ENCODE peak calls at places on chromosomes 5 and 9, in ten cellular contexts. One of them, this sample, is unnamed.

GRCh38 chr5:32290922-32291321 is 21.8 kb downstream of the MTMR12 start:
- DNase-seq in OCI-LY7: no peak
- DNase-seq in brain microvascular endothelial cell: no peak
- DNase-seq in fibroblast of villous mesenchyme: no peak
- DNase-seq in HCT116: no peak
- DNase-seq in endodermal cell: no peak
- DNase-seq in dorsolateral prefrontal cortex: no peak
- DNase-seq in cardiac fibroblast: no peak
- DNase-seq in RWPE1: no peak
- DNase-seq in IMR-90: no peak
- DNase-seq in this sample: no peak

GRCh38 chr5:169856571-169856970 is 123.7 kb downstream of the INSYN2B start:
- DNase-seq in RWPE1: peak; percentile 44
- DNase-seq in OCI-LY7: no peak
- DNase-seq in cardiac fibroblast: peak; percentile 79
- DNase-seq in endodermal cell: no peak
- DNase-seq in dorsolateral prefrontal cortex: no peak
- DNase-seq in HCT116: no peak
- DNase-seq in brain microvascular endothelial cell: peak; percentile 89
- DNase-seq in fibroblast of villous mesenchyme: peak; percentile 74
- DNase-seq in IMR-90: peak; percentile 95
- DNase-seq in this sample: no peak

GRCh38 chr5:154103223-154103622 is 64.5 kb downstream of the MFAP3 start:
- DNase-seq in fibroblast of villous mesenchyme: no peak
- DNase-seq in OCI-LY7: peak; percentile 8
- DNase-seq in RWPE1: no peak
- DNase-seq in brain microvascular endothelial cell: no peak
- DNase-seq in IMR-90: no peak
- DNase-seq in cardiac fibroblast: no peak
- DNase-seq in endodermal cell: peak; percentile 58
- DNase-seq in HCT116: no peak
- DNase-seq in dorsolateral prefrontal cortex: peak; percentile 60
- DNase-seq in this sample: no peak

GRCh38 chr9:113042884-113043657 is 13.5 kb downstream of the ZFP37 start:
- DNase-seq in HCT116: no peak
- DNase-seq in dorsolateral prefrontal cortex: no peak
- DNase-seq in RWPE1: no peak
- DNase-seq in cardiac fibroblast: no peak
- DNase-seq in endodermal cell: no peak
- DNase-seq in OCI-LY7: no peak
- DNase-seq in IMR-90: no peak
- DNase-seq in fibroblast of villous mesenchyme: peak; percentile 1
- DNase-seq in brain microvascular endothelial cell: no peak
- DNase-seq in this sample: no peak

GRCh38 chr5:74083096-74083495 is 457.1 kb downstream of the ARHGEF28 start:
- DNase-seq in dorsolateral prefrontal cortex: no peak
- DNase-seq in IMR-90: no peak
- DNase-seq in fibroblast of villous mesenchyme: no peak
- DNase-seq in OCI-LY7: no peak
- DNase-seq in endodermal cell: no peak
- DNase-seq in HCT116: no peak
- DNase-seq in cardiac fibroblast: no peak
- DNase-seq in RWPE1: no peak
- DNase-seq in brain microvascular endothelial cell: no peak
- DNase-seq in this sample: no peak

GRCh38 chr9:32350682-32351081 is 33.8 kb upstream of the ACO1 start:
- DNase-seq in HCT116: peak; percentile 10
- DNase-seq in dorsolateral prefrontal cortex: no peak
- DNase-seq in endodermal cell: no peak
- DNase-seq in RWPE1: peak; percentile 11
- DNase-seq in OCI-LY7: peak; percentile 18
- DNase-seq in brain microvascular endothelial cell: no peak
- DNase-seq in cardiac fibroblast: peak; percentile 50
- DNase-seq in fibroblast of villous mesenchyme: peak; percentile 36
- DNase-seq in IMR-90: peak; percentile 17
- DNase-seq in this sample: no peak

GRCh38 chr9:34550681-34551270 is 28.0 kb upstream of the ENHO start:
- DNase-seq in HCT116: no peak
- DNase-seq in OCI-LY7: no peak
- DNase-seq in cardiac fibroblast: no peak
- DNase-seq in IMR-90: no peak
- DNase-seq in dorsolateral prefrontal cortex: no peak
- DNase-seq in fibroblast of villous mesenchyme: no peak
- DNase-seq in RWPE1: no peak
- DNase-seq in endodermal cell: peak; percentile 37
- DNase-seq in brain microvascular endothelial cell: no peak
- DNase-seq in this sample: no peak

GRCh38 chr9:3769646-3770045 is 243.8 kb upstream of the RFX3 start:
- DNase-seq in brain microvascular endothelial cell: no peak
- DNase-seq in dorsolateral prefrontal cortex: no peak
- DNase-seq in IMR-90: no peak
- DNase-seq in endodermal cell: peak; percentile 63
- DNase-seq in cardiac fibroblast: no peak
- DNase-seq in fibroblast of villous mesenchyme: peak; percentile 34
- DNase-seq in RWPE1: no peak
- DNase-seq in HCT116: no peak
- DNase-seq in OCI-LY7: no peak
- DNase-seq in this sample: no peak

GRCh38 chr5:76082790-76083554 is at the start of gene SV2C:
- DNase-seq in brain microvascular endothelial cell: no peak
- DNase-seq in IMR-90: no peak
- DNase-seq in fibroblast of villous mesenchyme: no peak
- DNase-seq in OCI-LY7: no peak
- DNase-seq in RWPE1: no peak
- DNase-seq in endodermal cell: peak; percentile 80
- DNase-seq in cardiac fibroblast: peak; percentile 1
- DNase-seq in HCT116: no peak
- DNase-seq in dorsolateral prefrontal cortex: peak; percentile 44
- DNase-seq in this sample: peak; percentile 55
- TF ChIP-seq CTCF in brain microvascular endothelial cell: no peak
- TF ChIP-seq CTCF in IMR-90: no peak
- TF ChIP-seq CTCF in fibroblast of villous mesenchyme: no peak
- TF ChIP-seq CTCF in OCI-LY7: no peak
- TF ChIP-seq CTCF in RWPE1: no peak
- TF ChIP-seq CTCF in endodermal cell: no peak
- TF ChIP-seq CTCF in cardiac fibroblast: no peak
- TF ChIP-seq CTCF in HCT116: no peak
- TF ChIP-seq CTCF in dorsolateral prefrontal cortex: no peak
- TF ChIP-seq CTCF in this sample: no peak

GRCh38 chr9:94952553-94953373 is 226.3 kb downstream of the AOPEP start:
- DNase-seq in brain microvascular endothelial cell: no peak
- DNase-seq in RWPE1: peak; percentile 90
- DNase-seq in OCI-LY7: peak; percentile 11
- DNase-seq in cardiac fibroblast: peak; percentile 75
- DNase-seq in endodermal cell: peak; percentile 32
- DNase-seq in fibroblast of villous mesenchyme: peak; percentile 49
- DNase-seq in HCT116: no peak
- DNase-seq in dorsolateral prefrontal cortex: no peak
- DNase-seq in IMR-90: no peak
- DNase-seq in this sample: peak; percentile 32

GRCh38 chr9:94950733-94951590 is 224.5 kb downstream of the AOPEP start:
- DNase-seq in endodermal cell: peak; percentile 46
- DNase-seq in cardiac fibroblast: peak; percentile 64
- DNase-seq in HCT116: no peak
- DNase-seq in fibroblast of villous mesenchyme: no peak
- DNase-seq in OCI-LY7: no peak
- DNase-seq in dorsolateral prefrontal cortex: no peak
- DNase-seq in RWPE1: no peak
- DNase-seq in brain microvascular endothelial cell: no peak
- DNase-seq in IMR-90: peak; percentile 20
- DNase-seq in this sample: no peak

GRCh38 chr9:94949330-94949729 is 222.8 kb downstream of the AOPEP start:
- DNase-seq in brain microvascular endothelial cell: no peak
- DNase-seq in OCI-LY7: no peak
- DNase-seq in IMR-90: no peak
- DNase-seq in dorsolateral prefrontal cortex: no peak
- DNase-seq in endodermal cell: peak; percentile 70
- DNase-seq in fibroblast of villous mesenchyme: no peak
- DNase-seq in HCT116: no peak
- DNase-seq in RWPE1: no peak
- DNase-seq in cardiac fibroblast: no peak
- DNase-seq in this sample: no peak

GRCh38 chr9:94950040-94950732 is 223.7 kb downstream of the AOPEP start:
- DNase-seq in fibroblast of villous mesenchyme: no peak
- DNase-seq in cardiac fibroblast: no peak
- DNase-seq in brain microvascular endothelial cell: no peak
- DNase-seq in endodermal cell: no peak
- DNase-seq in RWPE1: no peak
- DNase-seq in HCT116: no peak
- DNase-seq in IMR-90: no peak
- DNase-seq in dorsolateral prefrontal cortex: no peak
- DNase-seq in OCI-LY7: no peak
- DNase-seq in this sample: no peak

DNA sequence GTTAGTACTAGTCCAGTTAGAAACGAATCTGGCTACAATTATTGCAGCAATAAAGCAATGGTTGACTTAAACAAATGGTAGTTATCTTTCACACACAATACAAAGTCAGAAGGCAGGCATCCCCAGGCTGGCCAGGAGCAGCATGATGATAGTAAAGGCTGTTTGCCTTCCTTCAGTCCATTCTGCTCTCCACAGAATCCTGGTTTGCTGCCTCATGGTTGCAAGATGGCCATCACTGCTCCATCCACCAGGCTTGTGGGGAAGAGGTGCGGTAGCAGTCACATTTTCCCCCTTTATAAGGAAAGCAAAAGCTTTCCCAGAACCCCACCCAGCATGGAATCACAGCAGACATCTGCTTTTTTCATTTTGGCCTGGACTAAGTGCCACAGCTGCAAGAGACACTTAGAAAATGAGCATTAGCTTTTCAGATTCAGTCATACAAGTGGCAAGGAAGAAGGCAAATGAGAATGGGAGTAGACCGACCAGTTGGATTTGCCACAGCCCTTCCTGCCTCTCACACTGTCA is 225.2 kb downstream of the AOPEP start:
- DNase-seq in HCT116: no peak
- DNase-seq in dorsolateral prefrontal cortex: no peak
- DNase-seq in OCI-LY7: no peak
- DNase-seq in RWPE1: no peak
- DNase-seq in cardiac fibroblast: no peak
- DNase-seq in brain microvascular endothelial cell: no peak
- DNase-seq in endodermal cell: no peak
- DNase-seq in IMR-90: no peak
- DNase-seq in fibroblast of villous mesenchyme: no peak
- DNase-seq in this sample: no peak
- TF ChIP-seq CTCF in HCT116: no peak
- TF ChIP-seq CTCF in dorsolateral prefrontal cortex: no peak
- TF ChIP-seq CTCF in OCI-LY7: no peak
- TF ChIP-seq CTCF in RWPE1: no peak
- TF ChIP-seq CTCF in cardiac fibroblast: no peak
- TF ChIP-seq CTCF in brain microvascular endothelial cell: no peak
- TF ChIP-seq CTCF in endodermal cell: no peak
- TF ChIP-seq CTCF in IMR-90: no peak
- TF ChIP-seq CTCF in fibroblast of villous mesenchyme: no peak
- TF ChIP-seq CTCF in this sample: no peak

DNA sequence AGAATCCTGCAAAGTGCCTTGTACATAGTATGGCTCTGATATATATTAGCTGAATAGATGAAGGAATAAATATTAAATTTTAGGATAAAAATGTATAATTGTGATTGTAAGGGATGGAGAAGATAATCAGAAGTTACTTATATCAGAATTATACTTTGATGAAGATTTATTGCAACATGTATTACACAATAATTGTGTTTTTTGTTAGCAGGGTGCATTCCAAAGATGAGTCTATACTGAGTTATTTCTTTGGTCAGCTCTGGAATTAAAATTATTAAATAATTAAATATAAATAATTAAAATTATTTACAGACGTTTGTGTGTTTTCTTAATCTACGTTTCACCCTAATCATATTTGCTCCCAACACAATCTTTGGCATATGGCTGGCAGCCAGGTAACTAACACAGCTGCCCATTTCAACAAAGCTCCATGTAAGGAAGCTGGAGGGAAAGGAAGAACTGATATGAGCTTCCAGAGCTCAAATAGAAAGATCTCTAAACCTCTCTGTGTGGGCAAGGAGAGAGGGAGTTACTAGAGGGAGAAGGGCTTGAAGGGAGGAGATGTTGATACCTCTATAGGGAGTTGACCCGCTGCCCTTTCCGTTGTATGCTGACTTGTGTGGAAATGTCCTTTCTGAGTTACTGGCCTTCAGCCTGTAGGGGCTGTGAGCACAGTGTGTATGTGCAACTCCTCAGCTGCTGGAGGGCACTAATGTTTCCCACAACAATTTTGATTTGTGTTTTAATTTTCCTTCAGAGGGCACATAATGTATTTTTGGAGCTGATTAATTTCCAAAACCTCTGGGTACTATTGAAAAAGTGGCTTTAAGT is 403.4 kb downstream of the MAN2A1 start:
- DNase-seq in HCT116: no peak
- DNase-seq in IMR-90: no peak
- DNase-seq in endodermal cell: no peak
- DNase-seq in dorsolateral prefrontal cortex: no peak
- DNase-seq in brain microvascular endothelial cell: no peak
- DNase-seq in OCI-LY7: no peak
- DNase-seq in fibroblast of villous mesenchyme: no peak
- DNase-seq in cardiac fibroblast: no peak
- DNase-seq in RWPE1: no peak
- DNase-seq in this sample: no peak
- TF ChIP-seq CTCF in HCT116: no peak
- TF ChIP-seq CTCF in IMR-90: no peak
- TF ChIP-seq CTCF in endodermal cell: peak; percentile 38
- TF ChIP-seq CTCF in dorsolateral prefrontal cortex: no peak
- TF ChIP-seq CTCF in brain microvascular endothelial cell: no peak
- TF ChIP-seq CTCF in OCI-LY7: no peak
- TF ChIP-seq CTCF in fibroblast of villous mesenchyme: no peak
- TF ChIP-seq CTCF in cardiac fibroblast: no peak
- TF ChIP-seq CTCF in RWPE1: no peak
- TF ChIP-seq CTCF in this sample: no peak

GRCh38 chr9:133356391-133357091 is at the start of the genes SURF1 and SURF2:
- DNase-seq in fibroblast of villous mesenchyme: peak; percentile 79
- DNase-seq in IMR-90: peak; percentile 66
- DNase-seq in HCT116: no peak
- DNase-seq in dorsolateral prefrontal cortex: peak; percentile 88
- DNase-seq in brain microvascular endothelial cell: peak; percentile 72
- DNase-seq in endodermal cell: peak; percentile 95
- DNase-seq in OCI-LY7: peak; percentile 92
- DNase-seq in RWPE1: peak; percentile 94
- DNase-seq in cardiac fibroblast: peak; percentile 79
- DNase-seq in this sample: peak; percentile 96

GRCh38 chr9:133353548-133353947 is 2.7 kb downstream of the SURF1 start:
- DNase-seq in dorsolateral prefrontal cortex: no peak
- DNase-seq in cardiac fibroblast: no peak
- DNase-seq in fibroblast of villous mesenchyme: no peak
- DNase-seq in brain microvascular endothelial cell: no peak
- DNase-seq in endodermal cell: no peak
- DNase-seq in RWPE1: no peak
- DNase-seq in OCI-LY7: no peak
- DNase-seq in IMR-90: no peak
- DNase-seq in HCT116: no peak
- DNase-seq in this sample: no peak

GRCh38 chr9:133354766-133355165 is 1.5 kb downstream of the SURF1 start:
- DNase-seq in dorsolateral prefrontal cortex: no peak
- DNase-seq in endodermal cell: no peak
- DNase-seq in IMR-90: no peak
- DNase-seq in RWPE1: no peak
- DNase-seq in brain microvascular endothelial cell: no peak
- DNase-seq in OCI-LY7: no peak
- DNase-seq in HCT116: no peak
- DNase-seq in fibroblast of villous mesenchyme: no peak
- DNase-seq in cardiac fibroblast: no peak
- DNase-seq in this sample: no peak

GRCh38 chr9:133357656-133358055 is 1.3 kb downstream of the SURF2 start:
- DNase-seq in HCT116: no peak
- DNase-seq in OCI-LY7: no peak
- DNase-seq in cardiac fibroblast: no peak
- DNase-seq in fibroblast of villous mesenchyme: no peak
- DNase-seq in brain microvascular endothelial cell: no peak
- DNase-seq in RWPE1: no peak
- DNase-seq in IMR-90: no peak
- DNase-seq in endodermal cell: no peak
- DNase-seq in dorsolateral prefrontal cortex: no peak
- DNase-seq in this sample: no peak

DNA sequence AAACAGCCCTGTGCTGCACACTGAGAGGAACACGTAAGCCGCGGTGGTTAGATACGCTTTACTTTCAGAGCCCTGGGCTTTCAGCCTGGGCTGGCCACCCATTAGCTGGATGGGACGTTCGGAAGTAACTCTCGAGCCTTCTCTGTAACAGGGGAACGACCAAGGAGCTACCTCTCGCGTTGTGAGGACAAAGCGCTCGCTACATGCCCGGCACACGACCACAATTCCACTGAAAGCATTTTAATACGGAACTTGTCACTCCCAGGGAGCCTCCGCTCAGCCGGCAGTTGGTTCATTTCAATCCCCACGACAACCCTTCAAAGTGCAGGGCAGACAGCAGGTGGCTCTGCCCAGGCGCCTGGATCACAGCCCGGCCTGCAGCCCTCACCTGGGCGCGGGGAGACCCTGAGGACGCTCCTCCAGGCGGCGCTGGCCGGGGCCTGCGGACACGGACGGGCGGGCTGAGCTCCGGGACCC is 368 bp downstream of the SURF1 start:
- DNase-seq in brain microvascular endothelial cell: no peak
- DNase-seq in HCT116: no peak
- DNase-seq in OCI-LY7: peak; percentile 62
- DNase-seq in IMR-90: no peak
- DNase-seq in cardiac fibroblast: no peak
- DNase-seq in dorsolateral prefrontal cortex: no peak
- DNase-seq in fibroblast of villous mesenchyme: no peak
- DNase-seq in endodermal cell: no peak
- DNase-seq in RWPE1: no peak
- DNase-seq in this sample: no peak
- TF ChIP-seq CTCF in brain microvascular endothelial cell: no peak
- TF ChIP-seq CTCF in HCT116: no peak
- TF ChIP-seq CTCF in OCI-LY7: peak; percentile 22
- TF ChIP-seq CTCF in IMR-90: no peak
- TF ChIP-seq CTCF in cardiac fibroblast: no peak
- TF ChIP-seq CTCF in dorsolateral prefrontal cortex: no peak
- TF ChIP-seq CTCF in fibroblast of villous mesenchyme: no peak
- TF ChIP-seq CTCF in endodermal cell: peak; percentile 43
- TF ChIP-seq CTCF in RWPE1: no peak
- TF ChIP-seq CTCF in this sample: no peak